ENCODE peak calls at places on chromosome 5, in five cellular contexts. N, J, S, U and L are unnamed samples.

GRCh38 chr5:135986891-135987401 is 32.2 kb upstream of the LECT2 start:
- DNase-seq in N (no peak), J (no peak), S (no peak), U (no peak), L (no peak)

GRCh38 chr5:136655429-136655828 is 290.1 kb upstream of the TRPC7 start:
- DNase-seq in N (peak; percentile 5), J (peak; percentile 78), S (no peak), U (no peak), L (peak; percentile 18)

GRCh38 chr5:27474395-27474794 is 436.0 kb upstream of the CDH9 start:
- DNase-seq in N (no peak), J (no peak), S (no peak), U (no peak), L (no peak)

GRCh38 chr5:180138214-180138975 is 66.8 kb upstream of the RNF130 start:
- DNase-seq in N (no peak), J (no peak), S (no peak), U (no peak), L (no peak)

GRCh38 chr5:123855630-123856029 is 343.7 kb downstream of the CSNK1G3 start:
- DNase-seq in N (no peak), J (no peak), S (no peak), U (no peak), L (no peak)

GRCh38 chr5:4837489-4838058 is 302.6 kb upstream of the ADAMTS16 start:
- DNase-seq in N (no peak), J (no peak), S (no peak), U (no peak), L (no peak)

GRCh38 chr5:25056846-25057245 is 412.1 kb upstream of the CDH10 start:
- DNase-seq in N (no peak), J (peak; percentile 58), S (no peak), U (no peak), L (no peak)

GRCh38 chr5:170960567-170960966 is 98.7 kb downstream of the RANBP17 start:
- DNase-seq in N (no peak), J (no peak), S (no peak), U (no peak), L (no peak)

GRCh38 chr5:65482727-65483473 is 1.2 kb upstream of the ADAMTS6 start:
- DNase-seq in N (peak; percentile 61), J (peak; percentile 32), S (no peak), U (peak; percentile 63), L (peak; percentile 50)

GRCh38 chr5:89668821-89669220 is 740.7 kb downstream of the CETN3 start:
- DNase-seq in N (no peak), J (no peak), S (no peak), U (no peak), L (peak; percentile 22)

GRCh38 chr5:158873115-158873514 is 226.6 kb downstream of the EBF1 start:
- DNase-seq in N (no peak), J (no peak), S (no peak), U (no peak), L (no peak)

GRCh38 chr5:143594913-143595818 is 191.7 kb upstream of the NR3C1 start:
- DNase-seq in N (no peak), J (peak; percentile 80), S (no peak), U (no peak), L (peak; percentile 48)

GRCh38 chr5:171157775-171158174 is 151.3 kb upstream of the TLX3 start:
- DNase-seq in N (no peak), J (no peak), S (no peak), U (no peak), L (no peak)

GRCh38 chr5:154312571-154312970 is 122.0 kb downstream of the GALNT10 start:
- DNase-seq in N (no peak), J (peak; percentile 61), S (no peak), U (no peak), L (no peak)

GRCh38 chr5:22070151-22070550 is 783.0 kb downstream of the CDH12 start:
- DNase-seq in N (no peak), J (no peak), S (no peak), U (no peak), L (no peak)

GRCh38 chr5:168962323-168962722 is 338.6 kb downstream of the SLIT3 start:
- DNase-seq in N (no peak), J (no peak), S (no peak), U (no peak), L (no peak)

GRCh38 chr5:852431-853401 is 1.9 kb upstream of the ZDHHC11 start:
- DNase-seq in N (no peak), J (no peak), S (no peak), U (no peak), L (no peak)